ENCODE peak calls at places on chromosomes 5 and 9, in five cellular contexts. P is cardiac muscle cell, H is A549, T is HFF-Myc, D is neural crest cell. C is an unnamed sample.

GRCh38 chr5:64767959-64768357 is 533 bp downstream of the SREK1IP1 start:
- DNase-seq in P (peak), T (no peak), D (peak), H (no peak), C (no peak)

GRCh38 chr5:59698774-59699173 is 194.8 kb downstream of the PDE4D start:
- DNase-seq in T (no peak), H (no peak), P (peak), D (no peak), C (no peak)

GRCh38 chr9:122051401-122052346 is 41.4 kb downstream of the TTLL11 start:
- DNase-seq in H (no peak), D (no peak), P (no peak), T (no peak), C (no peak)

GRCh38 chr9:103941104-103941503 is 153.0 kb upstream of the SMC2 start:
- DNase-seq in H (no peak), P (no peak), D (no peak), T (no peak), C (no peak)

GRCh38 chr5:139414601-139415121 is 10.8 kb upstream of the SPATA24 start:
- DNase-seq in P (no peak), H (no peak), T (no peak), D (no peak), C (no peak)

GRCh38 chr9:110058304-110058953 is 149.5 kb downstream of the C9orf152 start:
- DNase-seq in P (peak), H (peak), T (no peak), D (peak), C (peak)

GRCh38 chr5:56490971-56491468 is 257.9 kb upstream of the ANKRD55 start:
- DNase-seq in H (no peak), D (no peak), T (no peak), P (peak), C (no peak)

GRCh38 chr9:92618633-92619225 is 51.2 kb downstream of the IPPK start:
- DNase-seq in D (no peak), P (peak), H (no peak), T (no peak), C (no peak)

GRCh38 chr5:173178369-173178910 is 34.1 kb downstream of the BNIP1 start:
- DNase-seq in D (no peak), P (no peak), T (no peak), H (no peak), C (no peak)
- TF ChIP-seq CTCF in D (no peak), P (no peak), T (no peak), H (no peak), C (no peak)

DNA sequence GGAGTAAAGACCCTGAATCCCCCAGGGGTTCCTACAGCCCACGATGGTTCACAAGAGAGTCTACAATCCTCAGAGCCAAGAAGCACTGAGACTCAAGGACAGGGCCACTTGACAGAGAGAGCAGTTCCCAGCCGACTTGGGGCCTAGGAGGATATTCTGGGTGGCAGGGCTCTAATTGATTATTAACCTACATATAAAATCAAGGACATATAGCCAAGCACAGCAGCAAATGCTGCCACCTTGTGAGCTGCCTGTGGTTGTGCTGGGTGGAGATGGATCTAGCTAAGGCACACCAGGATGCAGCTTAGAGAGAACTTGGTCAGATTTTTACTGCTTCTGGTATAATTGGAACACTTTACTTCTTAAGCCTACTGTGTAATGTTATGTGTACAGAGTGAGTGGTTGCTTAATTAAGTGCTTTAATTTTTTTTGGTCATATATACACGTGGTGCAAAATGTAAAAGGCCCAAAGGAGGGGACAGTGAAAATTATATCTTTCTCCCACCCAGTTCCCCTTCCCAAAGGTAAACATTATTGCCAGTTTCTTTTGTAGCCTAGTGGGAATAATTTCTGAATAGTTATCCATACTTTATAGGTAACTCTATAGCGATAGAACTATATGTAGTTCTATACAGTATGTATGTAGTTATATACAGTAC is 78.8 kb downstream of the F2RL2 start:
- DNase-seq in T (no peak), H (peak), P (peak), D (peak), C (peak)
- TF ChIP-seq CTCF in T (peak), H (peak), P (peak), D (peak), C (peak)

GRCh38 chr5:21024966-21025365 is 1037.0 kb upstream of the CDH18 start:
- DNase-seq in P (no peak), D (no peak), H (no peak), T (no peak), C (no peak)
- TF ChIP-seq CTCF in P (no peak), D (no peak), H (no peak), T (no peak), C (no peak)

GRCh38 chr9:106862946-106863740 is at the start of gene ZNF462:
- DNase-seq in D (peak), P (peak), H (peak), T (no peak), C (peak)
- TF ChIP-seq CTCF in D (no peak), P (no peak), H (no peak), T (no peak), C (no peak)

DNA sequence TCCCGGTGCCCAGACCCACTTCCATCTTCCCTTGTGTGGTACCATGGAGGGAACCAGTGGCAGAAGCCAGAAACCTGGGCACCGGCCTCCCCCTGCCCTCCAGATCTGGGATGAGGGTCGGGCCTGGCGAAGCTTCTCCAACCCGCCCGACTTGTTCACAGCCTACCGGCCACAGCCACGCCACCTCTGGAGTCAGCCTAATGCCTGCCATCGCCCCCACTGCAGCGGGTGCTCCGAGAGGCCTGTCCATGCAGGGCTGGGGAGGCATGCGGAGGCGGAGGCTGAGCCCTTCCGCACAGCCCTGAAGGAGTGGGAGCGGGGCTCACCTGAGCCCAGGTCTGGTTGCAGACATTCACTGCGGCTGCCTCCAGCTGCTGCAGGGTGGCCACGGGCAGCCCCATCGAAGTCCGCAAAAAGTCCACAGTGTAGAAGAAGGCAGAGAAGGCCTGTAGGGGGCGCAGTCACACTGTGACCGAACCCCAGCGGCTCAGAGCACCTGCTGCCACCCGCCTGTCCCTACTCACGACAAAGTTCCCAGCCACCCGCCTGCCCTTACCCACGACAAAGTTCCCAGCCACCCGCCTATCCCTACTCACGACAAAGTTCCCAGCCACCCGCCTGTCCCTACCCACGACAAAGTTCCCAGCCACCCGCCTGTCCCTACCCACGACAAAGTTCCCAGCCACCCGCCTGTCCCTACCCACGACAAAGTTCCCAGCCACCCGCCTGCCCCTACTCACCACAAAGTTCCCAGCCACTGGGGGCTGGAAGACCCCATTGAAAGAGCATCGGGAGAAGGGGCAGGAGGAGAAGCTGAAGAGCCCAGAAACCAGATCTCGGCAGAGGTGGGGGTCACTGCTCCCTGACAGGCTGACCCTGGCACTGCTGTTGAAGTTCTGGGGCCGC is 3.8 kb upstream of the NPDC1 start:
- DNase-seq in H (peak), T (no peak), P (peak), D (peak), C (peak)
- TF ChIP-seq CTCF in H (peak), T (peak), P (peak), D (peak), C (peak)

DNA sequence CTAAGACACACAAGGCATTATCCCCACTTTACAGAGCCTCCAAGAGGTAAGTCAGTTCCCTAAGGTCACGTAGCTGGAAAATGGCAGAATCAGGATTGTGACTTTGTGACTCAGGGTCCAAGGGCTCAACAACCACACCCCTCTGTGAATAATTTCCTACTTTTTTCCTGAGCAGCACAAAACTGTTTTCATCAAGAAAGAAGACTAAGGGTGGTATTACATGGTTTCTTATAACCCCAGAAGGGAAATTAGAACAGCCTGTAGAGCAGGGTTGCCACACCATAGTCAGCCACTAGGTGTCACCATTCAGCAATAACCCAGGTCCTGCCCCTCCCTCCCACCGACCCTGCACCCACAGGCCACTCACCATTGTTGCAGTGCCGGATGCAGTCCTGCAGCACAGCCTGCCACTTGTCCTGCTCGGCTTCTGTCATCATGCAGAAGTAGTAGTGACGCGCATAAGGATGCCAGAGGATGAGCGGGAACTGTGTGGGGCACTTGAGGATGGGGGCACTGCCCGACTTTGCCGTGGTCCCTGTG is 72.1 kb downstream of the LRSAM1 start:
- DNase-seq in P (no peak), H (no peak), T (no peak), D (no peak), C (no peak)
- TF ChIP-seq CTCF in P (peak), H (peak), T (peak), D (peak), C (peak)

GRCh38 chr9:31715250-31715649 is 669.2 kb upstream of the ACO1 start:
- DNase-seq in T (no peak), P (no peak), H (no peak), D (no peak), C (no peak)
- TF ChIP-seq CTCF in T (no peak), P (no peak), H (no peak), D (no peak), C (no peak)

GRCh38 chr5:66864240-66864884 is 268.2 kb downstream of the MAST4 start:
- DNase-seq in H (peak), T (peak), P (no peak), D (no peak), C (peak)
- TF ChIP-seq CTCF in H (peak), T (peak), P (peak), D (no peak), C (peak)

GRCh38 chr9:105912157-105912867 is 218.0 kb downstream of the TMEM38B start:
- DNase-seq in H (no peak), T (no peak), P (no peak), D (no peak), C (no peak)
- TF ChIP-seq CTCF in H (no peak), T (no peak), P (no peak), D (no peak), C (no peak)

C was measured in endothelial cell.